ENCODE peak calls at places on chromosomes 4 and X, in eight cellular contexts. One of them, this sample, is unnamed.

GRCh38 chr4:174214102-174214878 is 69.2 kb downstream of the FBXO8 start:
- DNase-seq in fibroblast of pulmonary artery: no peak
- DNase-seq in AG10803: no peak
- DNase-seq in AG09309: no peak
- DNase-seq in vagina: no peak
- DNase-seq in left lung: no peak
- DNase-seq in suprapubic skin: no peak
- DNase-seq in upper lobe of right lung: no peak
- DNase-seq in this sample: no peak

GRCh38 chr4:26061248-26061986 is 147.4 kb downstream of the SMIM20 start:
- DNase-seq in fibroblast of pulmonary artery: peak; percentile 67
- DNase-seq in AG09309: no peak
- DNase-seq in upper lobe of right lung: no peak
- DNase-seq in left lung: no peak
- DNase-seq in vagina: no peak
- DNase-seq in suprapubic skin: no peak
- DNase-seq in AG10803: no peak
- DNase-seq in this sample: peak; percentile 37

GRCh38 chr4:145815027-145815612 is 123.5 kb downstream of the ZNF827 start:
- DNase-seq in AG10803: no peak
- DNase-seq in suprapubic skin: no peak
- DNase-seq in left lung: no peak
- DNase-seq in vagina: no peak
- DNase-seq in AG09309: no peak
- DNase-seq in upper lobe of right lung: no peak
- DNase-seq in fibroblast of pulmonary artery: no peak
- DNase-seq in this sample: no peak

GRCh38 chrX:153632612-153632980 is 14.4 kb upstream of the DUSP9 start:
- DNase-seq in left lung: no peak
- DNase-seq in suprapubic skin: no peak
- DNase-seq in upper lobe of right lung: no peak
- DNase-seq in AG09309: no peak
- DNase-seq in vagina: no peak
- DNase-seq in fibroblast of pulmonary artery: no peak
- DNase-seq in AG10803: no peak
- DNase-seq in this sample: no peak

GRCh38 chr4:169345207-169345788 is 74.5 kb upstream of the SH3RF1 start:
- DNase-seq in suprapubic skin: no peak
- DNase-seq in AG10803: peak; percentile 89
- DNase-seq in left lung: no peak
- DNase-seq in fibroblast of pulmonary artery: peak; percentile 56
- DNase-seq in upper lobe of right lung: no peak
- DNase-seq in vagina: no peak
- DNase-seq in AG09309: peak; percentile 51
- DNase-seq in this sample: peak; percentile 79

GRCh38 chr4:114180481-114180880 is 201.0 kb upstream of the ARSJ start:
- DNase-seq in suprapubic skin: no peak
- DNase-seq in left lung: peak; percentile 48
- DNase-seq in upper lobe of right lung: no peak
- DNase-seq in vagina: no peak
- DNase-seq in fibroblast of pulmonary artery: peak; percentile 86
- DNase-seq in AG09309: peak; percentile 41
- DNase-seq in AG10803: peak; percentile 36
- DNase-seq in this sample: peak; percentile 78

GRCh38 chr4:81470456-81471327 is 1.0 kb downstream of the RASGEF1B start:
- DNase-seq in upper lobe of right lung: peak; percentile 75
- DNase-seq in AG09309: no peak
- DNase-seq in AG10803: no peak
- DNase-seq in suprapubic skin: peak; percentile 74
- DNase-seq in fibroblast of pulmonary artery: peak; percentile 36
- DNase-seq in left lung: peak; percentile 83
- DNase-seq in vagina: no peak
- DNase-seq in this sample: no peak

GRCh38 chr4:152819026-152819645 is 39.4 kb downstream of the ARFIP1 start:
- DNase-seq in fibroblast of pulmonary artery: no peak
- DNase-seq in vagina: no peak
- DNase-seq in left lung: no peak
- DNase-seq in upper lobe of right lung: no peak
- DNase-seq in suprapubic skin: no peak
- DNase-seq in AG10803: no peak
- DNase-seq in AG09309: no peak
- DNase-seq in this sample: no peak

GRCh38 chr4:55018521-55018920 is 106.9 kb downstream of the KDR start:
- DNase-seq in AG09309: no peak
- DNase-seq in suprapubic skin: no peak
- DNase-seq in AG10803: no peak
- DNase-seq in vagina: no peak
- DNase-seq in left lung: no peak
- DNase-seq in fibroblast of pulmonary artery: no peak
- DNase-seq in upper lobe of right lung: no peak
- DNase-seq in this sample: no peak

GRCh38 chr4:14415146-14415545 is 587.1 kb upstream of the CPEB2 start:
- DNase-seq in upper lobe of right lung: no peak
- DNase-seq in suprapubic skin: no peak
- DNase-seq in vagina: no peak
- DNase-seq in fibroblast of pulmonary artery: peak; percentile 67
- DNase-seq in AG09309: no peak
- DNase-seq in left lung: no peak
- DNase-seq in AG10803: peak; percentile 1
- DNase-seq in this sample: peak; percentile 57

GRCh38 chr4:57064811-57065711 is 45.1 kb downstream of the IGFBP7 start:
- DNase-seq in vagina: no peak
- DNase-seq in left lung: peak; percentile 51
- DNase-seq in upper lobe of right lung: no peak
- DNase-seq in AG10803: peak; percentile 78
- DNase-seq in AG09309: peak; percentile 92
- DNase-seq in suprapubic skin: no peak
- DNase-seq in fibroblast of pulmonary artery: peak; percentile 91
- DNase-seq in this sample: peak; percentile 97
- H3K4me3 ChIP-seq in vagina: peak overlapping the region; percentile 10
- H3K4me3 ChIP-seq in left lung: no peak overlapping the region
- H3K4me3 ChIP-seq in upper lobe of right lung: no peak overlapping the region
- H3K4me3 ChIP-seq in AG10803: no peak overlapping the region
- H3K4me3 ChIP-seq in AG09309: peak overlapping the region; percentile 0
- H3K4me3 ChIP-seq in suprapubic skin: no peak overlapping the region
- H3K4me3 ChIP-seq in fibroblast of pulmonary artery: peak overlapping the region; percentile 19
- H3K4me3 ChIP-seq in this sample: peak overlapping the region; percentile 20

DNA sequence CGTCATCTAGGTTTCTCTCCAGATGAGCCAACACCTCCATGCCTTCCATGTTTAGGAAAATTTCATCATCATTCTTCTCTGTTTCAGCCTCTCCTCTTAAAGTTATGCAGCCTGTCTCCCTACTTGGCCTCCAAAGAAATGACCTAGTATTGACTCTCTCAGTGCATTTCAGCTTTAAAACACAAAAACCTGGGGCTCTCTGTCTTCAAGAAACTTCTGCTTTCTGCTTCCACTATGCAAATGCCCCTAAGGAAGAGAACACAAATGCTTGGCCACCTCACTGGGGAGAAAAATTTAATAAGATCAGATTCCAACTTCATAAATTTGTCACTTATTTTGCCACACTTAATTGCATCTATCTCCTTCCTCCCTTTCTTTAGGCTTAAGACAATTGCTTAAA is 93.3 kb downstream of the GPRIN3 start:
- DNase-seq in vagina: no peak
- DNase-seq in upper lobe of right lung: no peak
- DNase-seq in AG09309: no peak
- DNase-seq in AG10803: no peak
- DNase-seq in suprapubic skin: no peak
- DNase-seq in left lung: no peak
- DNase-seq in fibroblast of pulmonary artery: no peak
- DNase-seq in this sample: no peak
- H3K4me3 ChIP-seq in vagina: no peak overlapping the region
- H3K4me3 ChIP-seq in upper lobe of right lung: no peak overlapping the region
- H3K4me3 ChIP-seq in AG09309: no peak overlapping the region
- H3K4me3 ChIP-seq in AG10803: no peak overlapping the region
- H3K4me3 ChIP-seq in suprapubic skin: no peak overlapping the region
- H3K4me3 ChIP-seq in left lung: no peak overlapping the region
- H3K4me3 ChIP-seq in fibroblast of pulmonary artery: no peak overlapping the region
- H3K4me3 ChIP-seq in this sample: no peak overlapping the region

GRCh38 chrX:11665144-11666040 is at the start of gene ARHGAP6:
- DNase-seq in AG10803: peak; percentile 41
- DNase-seq in suprapubic skin: peak; percentile 66
- DNase-seq in left lung: peak; percentile 34
- DNase-seq in fibroblast of pulmonary artery: peak; percentile 62
- DNase-seq in vagina: no peak
- DNase-seq in upper lobe of right lung: peak; percentile 44
- DNase-seq in AG09309: no peak
- DNase-seq in this sample: peak; percentile 70

GRCh38 chrX:11666180-11666579 is 460 bp upstream of the ARHGAP6 start:
- DNase-seq in AG09309: no peak
- DNase-seq in suprapubic skin: no peak
- DNase-seq in AG10803: no peak
- DNase-seq in vagina: no peak
- DNase-seq in upper lobe of right lung: no peak
- DNase-seq in fibroblast of pulmonary artery: no peak
- DNase-seq in left lung: no peak
- DNase-seq in this sample: no peak

GRCh38 chrX:11664211-11664888 is 1.4 kb downstream of the ARHGAP6 start:
- DNase-seq in AG09309: no peak
- DNase-seq in fibroblast of pulmonary artery: peak; percentile 11
- DNase-seq in vagina: no peak
- DNase-seq in upper lobe of right lung: no peak
- DNase-seq in suprapubic skin: peak; percentile 63
- DNase-seq in AG10803: no peak
- DNase-seq in left lung: no peak
- DNase-seq in this sample: no peak

GRCh38 chrX:11667286-11667685 is 1.6 kb upstream of the ARHGAP6 start:
- DNase-seq in AG10803: no peak
- DNase-seq in vagina: no peak
- DNase-seq in suprapubic skin: no peak
- DNase-seq in fibroblast of pulmonary artery: no peak
- DNase-seq in upper lobe of right lung: no peak
- DNase-seq in left lung: no peak
- DNase-seq in AG09309: no peak
- DNase-seq in this sample: no peak

DNA sequence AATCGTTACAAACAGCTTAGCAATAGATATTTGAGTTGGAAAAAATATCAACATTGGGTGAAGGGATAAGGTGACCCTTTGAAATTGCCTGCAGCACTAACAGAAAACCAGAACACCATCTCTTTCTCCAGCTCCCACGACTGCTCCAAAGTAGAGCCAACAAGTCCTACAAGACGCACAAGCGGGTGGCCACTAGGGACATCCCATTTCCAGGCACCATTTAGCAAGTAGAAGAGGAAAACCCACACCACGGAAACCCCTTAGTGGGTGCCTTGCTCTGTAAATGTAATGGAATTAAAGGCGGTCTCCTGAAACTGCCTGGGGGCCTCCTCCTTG is 1.9 kb downstream of the ARHGAP6 start:
- DNase-seq in AG10803: no peak
- DNase-seq in fibroblast of pulmonary artery: no peak
- DNase-seq in upper lobe of right lung: no peak
- DNase-seq in AG09309: no peak
- DNase-seq in vagina: no peak
- DNase-seq in suprapubic skin: no peak
- DNase-seq in left lung: no peak
- DNase-seq in this sample: peak; percentile 9
- H3K4me3 ChIP-seq in AG10803: no peak overlapping the region
- H3K4me3 ChIP-seq in fibroblast of pulmonary artery: peak overlapping the region; percentile 56
- H3K4me3 ChIP-seq in upper lobe of right lung: peak overlapping the region; percentile 46
- H3K4me3 ChIP-seq in AG09309: no peak overlapping the region
- H3K4me3 ChIP-seq in vagina: peak overlapping the region; percentile 42
- H3K4me3 ChIP-seq in suprapubic skin: peak overlapping the region; percentile 49
- H3K4me3 ChIP-seq in left lung: peak overlapping the region; percentile 34
- H3K4me3 ChIP-seq in this sample: peak overlapping the region; percentile 68

GRCh38 chr4:88008133-88008621 is 742 bp downstream of the PKD2 start:
- DNase-seq in fibroblast of pulmonary artery: peak; percentile 55
- DNase-seq in left lung: peak; percentile 46
- DNase-seq in AG09309: no peak
- DNase-seq in vagina: no peak
- DNase-seq in upper lobe of right lung: peak; percentile 72
- DNase-seq in AG10803: peak; percentile 50
- DNase-seq in suprapubic skin: peak; percentile 67
- DNase-seq in this sample: peak; percentile 51
- H3K4me3 ChIP-seq in fibroblast of pulmonary artery: peak overlapping the region; percentile 69
- H3K4me3 ChIP-seq in left lung: peak overlapping the region; percentile 85
- H3K4me3 ChIP-seq in AG09309: peak overlapping the region; percentile 65
- H3K4me3 ChIP-seq in vagina: peak overlapping the region; percentile 79
- H3K4me3 ChIP-seq in upper lobe of right lung: peak overlapping the region; percentile 77
- H3K4me3 ChIP-seq in AG10803: peak overlapping the region; percentile 78
- H3K4me3 ChIP-seq in suprapubic skin: peak overlapping the region; percentile 95
- H3K4me3 ChIP-seq in this sample: peak overlapping the region; percentile 88

GRCh38 chrX:2503591-2504500 is 3.1 kb upstream of the DHRSX start:
- DNase-seq in upper lobe of right lung: no peak
- DNase-seq in fibroblast of pulmonary artery: no peak
- DNase-seq in left lung: no peak
- DNase-seq in vagina: no peak
- DNase-seq in AG10803: no peak
- DNase-seq in suprapubic skin: no peak
- DNase-seq in AG09309: no peak
- DNase-seq in this sample: no peak

GRCh38 chrX:2502668-2503519 is 2.1 kb upstream of the DHRSX start:
- DNase-seq in suprapubic skin: no peak
- DNase-seq in fibroblast of pulmonary artery: peak; percentile 45
- DNase-seq in AG10803: peak; percentile 65
- DNase-seq in upper lobe of right lung: no peak
- DNase-seq in vagina: no peak
- DNase-seq in left lung: peak; percentile 19
- DNase-seq in AG09309: no peak
- DNase-seq in this sample: peak; percentile 23

GRCh38 chrX:2500681-2501151 is at the start of the genes DHRSX and ZBED1:
- DNase-seq in AG10803: peak; percentile 25
- DNase-seq in left lung: peak; percentile 51
- DNase-seq in fibroblast of pulmonary artery: peak; percentile 26
- DNase-seq in suprapubic skin: no peak
- DNase-seq in AG09309: no peak
- DNase-seq in upper lobe of right lung: peak; percentile 81
- DNase-seq in vagina: no peak
- DNase-seq in this sample: no peak

GRCh38 chrX:2501246-2502102 is 698 bp upstream of the DHRSX start:
- DNase-seq in vagina: no peak
- DNase-seq in fibroblast of pulmonary artery: no peak
- DNase-seq in AG09309: no peak
- DNase-seq in suprapubic skin: peak; percentile 72
- DNase-seq in AG10803: no peak
- DNase-seq in left lung: peak; percentile 33
- DNase-seq in upper lobe of right lung: no peak
- DNase-seq in this sample: no peak

GRCh38 chrX:2502120-2502667 is 1.4 kb upstream of the DHRSX start:
- DNase-seq in fibroblast of pulmonary artery: no peak
- DNase-seq in left lung: peak; percentile 32
- DNase-seq in AG10803: no peak
- DNase-seq in suprapubic skin: no peak
- DNase-seq in AG09309: no peak
- DNase-seq in upper lobe of right lung: no peak
- DNase-seq in vagina: no peak
- DNase-seq in this sample: no peak
- H3K4me3 ChIP-seq in fibroblast of pulmonary artery: no peak overlapping the region
- H3K4me3 ChIP-seq in left lung: no peak overlapping the region
- H3K4me3 ChIP-seq in AG10803: no peak overlapping the region
- H3K4me3 ChIP-seq in suprapubic skin: no peak overlapping the region
- H3K4me3 ChIP-seq in AG09309: no peak overlapping the region
- H3K4me3 ChIP-seq in upper lobe of right lung: no peak overlapping the region
- H3K4me3 ChIP-seq in vagina: no peak overlapping the region
- H3K4me3 ChIP-seq in this sample: no peak overlapping the region